ENCODE peak calls at places on chromosomes 5 and 9, in seven cellular contexts. S is GM12864, D is GM13977, C is activated B cell treated with CpG ODN at 0.5 μM for 24 hours, X is fibroblast of pulmonary artery, L is PC-3, P is progenitor cell of endocrine pancreas. V is an unnamed sample.

GRCh38 chr5:157561105-157561504 is 14.5 kb downstream of the ADAM19 start:
- DNase-seq in P (no peak), X (no peak), S (no peak), D (no peak), L (no peak), C (no peak), V (no peak)

GRCh38 chr5:122775713-122776084 is 819 bp downstream of the SNX2 start:
- DNase-seq in C (no peak), X (peak; percentile 30), S (no peak), L (peak; percentile 12), P (no peak), D (no peak), V (no peak)

GRCh38 chr5:8907168-8907868 is 638.6 kb downstream of the SEMA5A start:
- DNase-seq in X (peak; percentile 36), S (no peak), P (no peak), D (no peak), C (no peak), L (peak; percentile 97), V (no peak)

GRCh38 chr9:126420643-126421564 is 94.3 kb downstream of the MVB12B start:
- DNase-seq in L (peak; percentile 87), P (no peak), D (no peak), X (no peak), C (no peak), S (no peak), V (no peak)

GRCh38 chr5:37834542-37835399 is 5.1 kb downstream of the GDNF start:
- DNase-seq in X (no peak), C (no peak), S (no peak), D (peak; percentile 32), P (peak; percentile 23), L (no peak), V (peak; percentile 52)

GRCh38 chr5:178428341-178429155 is 161.6 kb downstream of the COL23A1 start:
- DNase-seq in X (no peak), C (no peak), P (no peak), D (no peak), L (no peak), S (no peak), V (no peak)

GRCh38 chr5:115847290-115847689 is 5.6 kb downstream of the AP3S1 start:
- DNase-seq in D (no peak), X (no peak), L (no peak), S (no peak), P (no peak), C (no peak), V (no peak)

GRCh38 chr5:142530904-142531303 is 155.0 kb downstream of the FGF1 start:
- DNase-seq in X (no peak), S (no peak), L (no peak), P (no peak), D (no peak), C (no peak), V (no peak)

GRCh38 chr9:132877818-132878694 is at the start of gene AK8:
- DNase-seq in S (peak; percentile 5), D (peak; percentile 97), L (peak; percentile 72), P (peak; percentile 71), C (peak; percentile 87), X (peak; percentile 76), V (peak; percentile 86)
- TF ChIP-seq CTCF in S (no peak), D (no peak), L (no peak), P (no peak), C (no peak), X (no peak), V (no peak)

GRCh38 chr9:17793713-17794622 is 215.1 kb downstream of the SH3GL2 start:
- DNase-seq in X (peak; percentile 17), P (no peak), L (peak; percentile 56), C (no peak), S (no peak), D (no peak), V (no peak)
- TF ChIP-seq CTCF in X (peak; percentile 20), P (peak; percentile 48), L (peak; percentile 66), C (no peak), S (peak; percentile 32), D (no peak), V (peak; percentile 24)

GRCh38 chr5:88140863-88141694 is 127.6 kb downstream of the TMEM161B start:
- DNase-seq in C (no peak), L (peak; percentile 97), X (peak; percentile 95), D (peak; percentile 80), P (peak; percentile 95), S (peak; percentile 69), V (peak; percentile 90)
- TF ChIP-seq CTCF in C (no peak), L (peak; percentile 49), X (peak; percentile 50), D (peak; percentile 74), P (peak; percentile 83), S (peak; percentile 64), V (peak; percentile 91)

GRCh38 chr9:1726993-1727759 is 288.0 kb upstream of the SMARCA2 start:
- DNase-seq in L (no peak), S (no peak), C (no peak), X (no peak), P (no peak), D (no peak), V (no peak)
- TF ChIP-seq CTCF in L (peak; percentile 23), S (peak; percentile 48), C (no peak), X (no peak), P (peak; percentile 42), D (peak; percentile 40), V (no peak)

DNA sequence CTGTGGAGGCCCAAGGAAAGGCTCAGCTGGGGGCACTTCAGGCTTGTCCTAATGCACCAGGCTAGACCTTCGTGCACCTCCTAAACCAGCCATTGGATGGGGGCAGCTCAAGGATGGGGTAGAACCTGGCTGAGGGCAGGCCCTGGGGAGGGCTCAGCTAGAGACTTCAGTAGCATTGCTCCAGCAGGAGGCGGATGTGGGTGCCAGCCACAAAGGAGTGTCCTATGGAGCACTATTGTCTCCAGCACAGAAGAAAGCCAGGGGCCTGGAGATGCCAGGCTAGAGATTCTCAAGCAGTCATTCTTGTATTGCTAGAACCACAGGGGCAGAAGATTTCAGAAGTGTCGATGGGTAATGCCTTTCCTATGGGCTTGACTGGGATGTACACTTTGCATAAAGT is 131.8 kb downstream of the SYK start:
- DNase-seq in L (no peak), P (no peak), D (no peak), S (no peak), X (no peak), C (no peak), V (no peak)
- TF ChIP-seq CTCF in L (no peak), P (no peak), D (no peak), S (no peak), X (no peak), C (no peak), V (no peak)

DNA sequence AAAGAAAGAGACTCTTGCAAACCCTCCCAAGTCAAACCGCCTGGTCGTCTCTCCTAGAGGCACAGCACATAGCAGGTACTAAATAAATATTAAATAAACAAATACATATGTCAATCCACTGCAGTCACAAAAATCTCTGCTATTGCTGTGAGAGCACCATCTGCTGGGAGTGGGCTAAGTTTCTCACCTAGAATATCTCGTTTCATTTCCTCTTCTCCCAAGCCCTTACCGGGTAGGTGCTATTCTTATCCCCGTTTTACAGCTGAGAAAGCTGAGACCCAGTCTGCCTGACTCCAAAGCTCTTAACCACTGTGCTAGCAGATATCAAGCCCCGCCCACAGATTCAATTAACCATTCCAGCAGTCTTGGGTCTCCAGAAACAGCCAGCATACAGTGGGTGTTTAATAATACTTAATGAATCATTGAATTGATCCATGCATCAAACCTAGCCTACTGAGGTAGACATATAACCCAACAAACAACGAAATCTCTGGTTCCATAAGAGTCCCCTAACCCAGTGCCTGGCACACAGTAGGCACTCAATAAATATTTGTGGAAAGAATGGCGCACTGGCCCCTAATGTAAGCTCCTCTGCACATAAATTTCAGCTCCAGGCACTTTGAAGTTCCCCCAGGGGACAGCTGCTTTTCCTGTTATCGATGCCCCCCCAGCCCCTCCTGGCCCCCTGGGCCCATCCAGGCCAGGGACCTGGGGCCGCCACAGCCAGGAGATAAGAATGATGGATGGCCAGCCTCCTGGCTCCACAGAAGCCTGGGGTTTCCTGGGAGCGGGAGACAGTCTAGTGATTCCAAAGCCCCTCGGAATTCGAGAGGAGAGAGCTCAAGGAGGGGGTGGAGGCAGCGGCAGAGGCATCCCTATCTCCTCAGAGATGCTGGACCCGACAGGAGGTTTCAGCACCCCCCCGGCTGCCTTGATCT is 98.1 kb upstream of the HAND1 start:
- DNase-seq in P (no peak), D (peak; percentile 63), C (no peak), L (peak; percentile 18), S (peak; percentile 64), X (no peak), V (peak; percentile 45)
- TF ChIP-seq CTCF in P (no peak), D (peak; percentile 49), C (no peak), L (peak; percentile 43), S (peak; percentile 53), X (no peak), V (no peak)

DNA sequence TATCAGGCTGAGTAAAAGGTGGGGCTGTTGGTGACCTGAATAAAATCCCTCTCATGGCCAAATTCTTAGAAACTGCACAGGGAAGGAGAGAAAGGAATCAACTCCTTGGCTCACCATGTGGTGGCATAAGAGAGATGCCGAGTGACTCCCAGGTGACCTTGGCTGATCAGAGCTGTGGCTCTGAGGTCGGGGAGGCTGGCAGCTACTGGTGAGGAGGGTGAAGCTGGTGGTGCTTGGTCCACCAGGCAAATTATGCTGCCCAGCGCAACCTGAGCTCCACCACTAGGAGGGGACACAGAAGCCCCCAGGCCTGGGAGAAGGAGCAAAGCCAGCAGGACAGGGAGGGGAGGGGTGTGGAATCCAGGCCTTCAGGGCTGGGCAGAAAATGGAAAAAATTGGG is 111.2 kb upstream of the IL12B start:
- DNase-seq in C (no peak), X (no peak), L (peak; percentile 15), P (no peak), D (no peak), S (no peak), V (no peak)
- TF ChIP-seq CTCF in C (no peak), X (peak; percentile 11), L (peak; percentile 46), P (peak; percentile 49), D (peak; percentile 6), S (peak; percentile 18), V (peak; percentile 20)

GRCh38 chr5:132271251-132272246 is 14.1 kb downstream of the PDLIM4 start:
- DNase-seq in P (no peak), X (no peak), C (no peak), S (no peak), L (no peak), D (no peak), V (peak; percentile 29)
- TF ChIP-seq CTCF in P (no peak), X (no peak), C (no peak), S (no peak), L (no peak), D (peak; percentile 33), V (no peak)

DNA sequence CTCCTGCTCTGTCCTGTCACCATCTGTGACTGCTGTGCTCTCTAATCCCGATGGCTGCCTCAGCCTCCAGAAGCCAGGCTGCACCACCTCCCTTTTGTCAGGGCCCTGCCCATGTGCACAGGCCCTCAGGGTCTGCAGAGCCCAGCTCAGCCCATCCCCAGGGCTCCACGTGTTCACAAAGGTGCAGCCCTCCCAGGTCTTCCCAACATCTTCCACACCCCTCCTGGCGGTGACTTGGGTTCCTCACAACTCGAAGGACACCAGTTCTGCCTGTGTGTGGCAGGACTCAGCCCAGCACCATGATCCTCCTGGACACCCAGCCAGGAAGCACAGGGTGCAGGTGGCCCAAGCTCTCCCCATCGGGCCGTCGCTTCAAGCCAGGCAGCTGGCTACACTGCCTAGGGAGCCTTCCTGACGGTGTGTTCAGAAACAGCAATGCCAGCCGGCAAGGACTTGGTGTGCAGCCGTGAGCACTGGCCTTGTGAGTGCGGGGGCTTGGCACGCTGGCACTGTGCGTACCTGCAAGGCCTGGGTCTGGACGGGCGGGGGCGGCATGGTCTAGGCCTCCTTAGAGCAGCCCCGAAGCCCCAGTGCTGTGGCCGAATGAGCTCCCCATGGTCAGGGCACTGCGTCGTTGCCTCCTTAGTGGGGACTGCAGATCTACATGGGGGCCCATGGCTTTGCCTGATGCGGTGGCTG is 96.1 kb downstream of the MRPL36 start:
- DNase-seq in X (no peak), S (no peak), C (no peak), D (no peak), L (no peak), P (no peak), V (no peak)
- TF ChIP-seq CTCF in X (no peak), S (no peak), C (no peak), D (no peak), L (no peak), P (no peak), V (no peak)

V was measured in mesothelial cell of epicardium.